ENCODE peak calls at places on chromosomes 6 and 20, in ten cellular contexts. I is NCI-H446 treated with DMSO at 0.1 percent for 48 hours; Q is fibroblast of pulmonary artery; F is M059J; P is NCI-H1694; N is RPMI8226; K is omental fat pad; S is stimulated activated CD8-positive, alpha-beta memory T cell treated with anti-CD3 and anti-CD28 coated beads, Interleukin-7, amount 100 ng/mL, for 1 hour; R is DMS153; M is progenitor cell of endocrine pancreas. E is an unnamed sample.

GRCh38 chr6:53066059-53066406 is 829 bp downstream of the FBXO9 start:
- DNase-seq in I (no peak), Q (no peak), F (peak), P (no peak), N (peak), K (no peak), S (no peak), R (no peak), M (peak), E (peak)

GRCh38 chr20:5714261-5715041 is 35.8 kb upstream of the SHLD1 start:
- DNase-seq in I (no peak), Q (peak), F (peak), P (no peak), N (peak), K (no peak), S (peak), R (no peak), M (no peak), E (no peak)

GRCh38 chr6:25689966-25690365 is 38.0 kb downstream of the SCGN start:
- DNase-seq in I (no peak), Q (no peak), F (no peak), P (no peak), N (no peak), K (no peak), S (no peak), R (no peak), M (no peak), E (peak)

GRCh38 chr6:34829137-34829536 is 37.3 kb downstream of the BLTP3A start:
- DNase-seq in I (no peak), Q (no peak), F (no peak), P (no peak), N (no peak), K (no peak), S (no peak), R (no peak), M (no peak), E (peak)

GRCh38 chr6:157376706-157377230 is 4.2 kb upstream of the ZDHHC14 start:
- DNase-seq in I (peak), Q (no peak), F (no peak), P (peak), N (no peak), K (no peak), S (no peak), R (peak), M (no peak), E (no peak)

GRCh38 chr20:10667077-10667401 is 6.8 kb downstream of the JAG1 start:
- DNase-seq in I (peak), Q (no peak), F (peak), P (no peak), N (no peak), K (no peak), S (no peak), R (peak), M (no peak), E (peak)

GRCh38 chr6:131980791-131981623 is 29.8 kb upstream of the CCN2 start:
- DNase-seq in I (no peak), Q (peak), F (no peak), P (no peak), N (no peak), K (no peak), S (no peak), R (no peak), M (no peak), E (no peak)

GRCh38 chr6:44145839-44146238 is 12.8 kb upstream of the CAPN11 start:
- DNase-seq in I (no peak), Q (no peak), F (no peak), P (no peak), N (no peak), K (no peak), S (no peak), R (no peak), M (no peak), E (no peak)

GRCh38 chr20:47723322-47723721 is 62.0 kb downstream of the SULF2 start:
- DNase-seq in I (no peak), Q (no peak), F (no peak), P (no peak), N (no peak), K (no peak), S (no peak), R (no peak), M (no peak), E (no peak)

GRCh38 chr6:108395297-108395696 is 100.4 kb downstream of the AFG1L start:
- DNase-seq in I (no peak), Q (no peak), F (no peak), P (no peak), N (no peak), K (no peak), S (no peak), R (no peak), M (no peak), E (peak)

GRCh38 chr6:98416027-98416426 is 418.3 kb upstream of the POU3F2 start:
- DNase-seq in I (no peak), Q (no peak), F (no peak), P (no peak), N (peak), K (no peak), S (no peak), R (no peak), M (no peak), E (peak)

GRCh38 chr6:17808609-17809008 is 101.9 kb upstream of the NUP153 start:
- DNase-seq in I (no peak), Q (no peak), F (peak), P (no peak), N (no peak), K (no peak), S (no peak), R (no peak), M (no peak), E (no peak)

GRCh38 chr20:36604952-36605308 is 649 bp upstream of the RAB5IF start:
- DNase-seq in I (no peak), Q (no peak), F (no peak), P (no peak), N (peak), K (no peak), S (no peak), R (peak), M (no peak), E (peak)

GRCh38 chr20:3188823-3189413 is 15.6 kb downstream of the DDRGK1 start:
- DNase-seq in I (no peak), Q (no peak), F (no peak), P (no peak), N (no peak), K (no peak), S (no peak), R (no peak), M (no peak), E (no peak)

GRCh38 chr6:155310596-155310995 is 3.7 kb downstream of the TFB1M start:
- DNase-seq in I (no peak), Q (peak), F (peak), P (no peak), N (no peak), K (no peak), S (no peak), R (no peak), M (no peak), E (peak)

GRCh38 chr6:105258816-105259215 is 79.0 kb upstream of the POPDC3 start:
- DNase-seq in I (no peak), Q (peak), F (no peak), P (no peak), N (no peak), K (no peak), S (no peak), R (no peak), M (no peak), E (no peak)

GRCh38 chr20:17967595-17968365 is 814 bp downstream of the SNX5 start:
- DNase-seq in I (peak), Q (peak), F (peak), P (no peak), N (peak), K (no peak), S (no peak), R (no peak), M (no peak), E (peak)

GRCh38 chr20:22763257-22763906 is 179.0 kb upstream of the FOXA2 start:
- DNase-seq in I (no peak), Q (peak), F (peak), P (no peak), N (no peak), K (no peak), S (no peak), R (no peak), M (no peak), E (peak)

GRCh38 chr6:134702279-134702678 is 247.6 kb downstream of the ALDH8A1 start:
- DNase-seq in I (no peak), Q (no peak), F (no peak), P (no peak), N (no peak), K (no peak), S (no peak), R (no peak), M (no peak), E (no peak)

GRCh38 chr6:6332240-6332639 is 11.8 kb upstream of the F13A1 start:
- DNase-seq in I (no peak), Q (no peak), F (no peak), P (no peak), N (peak), K (no peak), S (no peak), R (no peak), M (no peak), E (no peak)

GRCh38 chr6:98514073-98514720 is 320.2 kb upstream of the POU3F2 start:
- DNase-seq in I (no peak), Q (no peak), F (no peak), P (no peak), N (peak), K (no peak), S (no peak), R (no peak), M (no peak), E (no peak)

GRCh38 chr6:46932941-46933340 is 11.2 kb upstream of the ADGRF5 start:
- DNase-seq in I (no peak), Q (peak), F (peak), P (no peak), N (no peak), K (no peak), S (no peak), R (no peak), M (no peak), E (no peak)

GRCh38 chr6:74369556-74369993 is 673.6 kb downstream of the CD109 start:
- DNase-seq in I (no peak), Q (peak), F (peak), P (no peak), N (no peak), K (no peak), S (no peak), R (no peak), M (no peak), E (peak)

GRCh38 chr6:50819527-50819905 is 845 bp downstream of the TFAP2B start:
- DNase-seq in I (no peak), Q (peak), F (no peak), P (no peak), N (no peak), K (no peak), S (no peak), R (no peak), M (peak), E (peak)

E was measured in epithelial cell of esophagus.